ENCODE peak calls at places on chromosome 2, in four cellular contexts. Z is amygdala, Y is heart left ventricle, F is cardiac muscle cell. U is an unnamed sample.

GRCh38 chr2:5898667-5899066 is 206.5 kb downstream of the SOX11 start:
- DNase-seq in Z (no peak), Y (no peak), F (no peak), U (no peak)

GRCh38 chr2:218999881-219000568 is 6.8 kb upstream of the CRYBA2 start:
- DNase-seq in Z (no peak), Y (no peak), F (no peak), U (no peak)

GRCh38 chr2:192203876-192204275 is 9.1 kb upstream of the TMEFF2 start:
- DNase-seq in Z (no peak), Y (no peak), F (no peak), U (no peak)

GRCh38 chr2:99066602-99067001 is 74.9 kb upstream of the C2orf15 start:
- DNase-seq in Z (no peak), Y (no peak), F (peak), U (no peak)

GRCh38 chr2:104213758-104214157 is 640.2 kb upstream of the POU3F3 start:
- DNase-seq in Z (no peak), Y (no peak), F (no peak), U (no peak)

GRCh38 chr2:168632733-168633132 is 169.7 kb upstream of the NOSTRIN start:
- DNase-seq in Z (no peak), Y (no peak), F (peak), U (no peak)

GRCh38 chr2:59339121-59339836 is 1098.2 kb upstream of the FANCL start:
- DNase-seq in Z (no peak), Y (no peak), F (no peak), U (no peak)

GRCh38 chr2:24920813-24921441 is 890 bp upstream of the ADCY3 start:
- DNase-seq in Z (no peak), Y (no peak), F (no peak), U (no peak)

GRCh38 chr2:200042102-200042735 is 86.8 kb downstream of the MAIP1 start:
- DNase-seq in Z (no peak), Y (no peak), F (peak), U (no peak)

GRCh38 chr2:233794128-233794658 is 16.1 kb downstream of the MROH2A start:
- DNase-seq in Z (no peak), Y (no peak), F (no peak), U (no peak)

GRCh38 chr2:121828281-121828731 is 72.9 kb downstream of the TSN start:
- DNase-seq in Z (no peak), Y (no peak), F (no peak), U (no peak)